ENCODE peak calls at places on chromosomes 7 and 10, in six cellular contexts. S, I, V, X, B and P are unnamed samples.

GRCh38 chr10:7670157-7670556 is 3.4 kb upstream of the ITIH5 start:
- DNase-seq in V (no peak), S (no peak), X (no peak), I (no peak), B (no peak), P (no peak)

GRCh38 chr7:19919156-19920085 is 146.0 kb upstream of the TMEM196 start:
- DNase-seq in V (peak), B (no peak), I (no peak), S (no peak), X (no peak), P (no peak)

GRCh38 chr7:21542891-21543527 is at the start of gene DNAH11:
- DNase-seq in V (peak), X (peak), S (peak), I (no peak), B (no peak), P (no peak)

GRCh38 chr10:71693377-71693776 is 26.2 kb downstream of the C10orf105 start:
- DNase-seq in S (no peak), X (no peak), V (peak), B (no peak), I (no peak), P (no peak)

GRCh38 chr10:122507661-122508060 is 46.3 kb downstream of the HTRA1 start:
- DNase-seq in V (peak), S (peak), X (no peak), B (no peak), I (no peak), P (no peak)

GRCh38 chr10:113661332-113661731 is 2.5 kb downstream of the NRAP start:
- DNase-seq in S (no peak), X (no peak), I (no peak), B (no peak), V (no peak), P (no peak)

GRCh38 chr7:21504021-21504420 is 38.8 kb upstream of the DNAH11 start:
- DNase-seq in S (no peak), X (no peak), B (no peak), V (no peak), I (no peak), P (no peak)

GRCh38 chr7:155323001-155323638 is 25.4 kb downstream of the INSIG1 start:
- DNase-seq in V (no peak), B (no peak), I (no peak), X (no peak), S (no peak), P (no peak)

GRCh38 chr7:23341846-23342598 is 42.9 kb downstream of the MALSU1 start:
- DNase-seq in X (no peak), B (no peak), S (no peak), V (no peak), I (no peak), P (no peak)

GRCh38 chr10:34295142-34295548 is 520.0 kb downstream of the PARD3 start:
- DNase-seq in I (peak), X (no peak), B (no peak), S (no peak), V (no peak), P (no peak)

GRCh38 chr7:27198138-27198841 is 1.6 kb downstream of the HOXA13 start:
- DNase-seq in B (no peak), V (no peak), X (peak), I (no peak), S (peak), P (no peak)

GRCh38 chr7:82745820-82746219 is 302.2 kb upstream of the CACNA2D1 start:
- DNase-seq in S (no peak), V (no peak), B (no peak), X (no peak), I (no peak), P (no peak)

DNA sequence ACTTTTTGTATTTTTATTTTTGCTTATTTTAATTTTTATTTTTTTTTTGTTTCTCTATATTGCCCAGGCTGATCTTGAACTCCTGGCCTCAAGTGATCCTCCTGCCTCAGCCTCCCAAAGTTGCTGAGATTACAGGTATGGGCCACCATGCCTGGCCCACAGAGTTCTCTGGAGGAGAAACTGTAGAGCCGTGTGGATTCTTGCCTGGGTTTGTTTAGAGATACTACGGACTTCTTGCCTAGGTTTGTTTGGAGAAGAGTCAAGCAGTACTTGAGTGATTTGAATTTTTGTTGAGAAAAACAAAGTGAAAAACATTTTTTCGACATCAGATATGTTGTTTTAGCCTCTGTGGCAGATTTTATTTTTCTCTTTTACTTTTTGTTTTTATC is 99.0 kb downstream of the CAMK1D start:
- DNase-seq in V (no peak), I (no peak), X (no peak), S (no peak), B (no peak), P (no peak)
- H3K4me3 ChIP-seq in V (no peak), I (no peak), X (no peak), S (no peak), B (no peak), P (no peak)

DNA sequence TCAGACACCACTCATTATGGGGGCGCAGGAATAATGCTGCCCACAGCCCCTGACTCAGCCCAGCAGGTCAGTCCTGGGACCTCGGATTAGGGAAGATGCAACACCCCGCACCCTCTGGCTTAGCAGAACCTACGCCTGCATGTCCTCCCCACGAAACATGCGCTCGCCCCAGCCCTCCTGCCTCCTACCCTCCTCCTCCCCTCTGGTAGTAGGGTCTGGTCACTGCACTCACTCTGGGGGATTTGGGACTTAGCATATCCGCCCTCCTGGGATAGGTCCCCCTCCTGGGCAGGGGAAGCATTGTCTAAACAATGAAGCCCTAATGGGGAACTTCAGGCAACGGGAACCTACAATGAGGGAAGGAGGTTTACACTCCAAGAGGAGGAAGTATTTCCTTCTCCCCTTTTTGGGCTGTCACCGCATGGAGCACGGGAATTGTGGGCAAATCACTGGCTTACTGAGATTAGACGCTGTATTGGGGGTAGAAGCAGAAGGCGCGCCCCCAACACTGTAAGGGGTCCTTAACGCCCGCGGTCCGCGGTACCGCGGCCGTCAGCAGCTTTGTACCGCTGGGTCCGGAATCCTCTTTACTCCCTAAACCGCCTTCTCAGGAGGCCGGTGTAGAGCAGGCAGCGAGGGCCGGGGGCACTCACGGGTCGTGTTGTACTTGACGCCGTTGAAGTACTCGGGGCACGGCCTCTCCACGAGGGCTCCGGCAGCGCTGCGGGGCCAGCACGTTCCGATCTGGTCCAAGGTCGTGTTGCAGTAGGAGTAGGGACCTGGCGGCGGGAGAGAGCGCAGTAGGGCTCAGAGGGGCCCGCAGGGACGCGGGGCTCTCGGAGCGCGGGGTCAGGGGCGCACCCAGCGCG is 760 bp downstream of the CRHR2 start:
- DNase-seq in X (peak), B (no peak), V (no peak), S (no peak), I (no peak), P (no peak)
- H3K4me3 ChIP-seq in X (peak), B (peak), V (no peak), S (no peak), I (no peak), P (no peak)

GRCh38 chr10:79068203-79068561 is 584 bp upstream of the ZMIZ1 start:
- DNase-seq in V (peak), S (no peak), I (no peak), X (peak), B (peak), P (no peak)

GRCh38 chr10:79065853-79066252 is 2.9 kb upstream of the ZMIZ1 start:
- DNase-seq in V (no peak), S (peak), X (no peak), B (no peak), I (no peak), P (no peak)

GRCh38 chr10:79067241-79068202 is 1.2 kb upstream of the ZMIZ1 start:
- DNase-seq in I (no peak), V (peak), S (peak), B (peak), X (peak), P (no peak)

GRCh38 chr10:79065091-79065551 is 3.6 kb upstream of the ZMIZ1 start:
- DNase-seq in X (no peak), S (peak), V (no peak), I (no peak), B (no peak), P (no peak)

DNA sequence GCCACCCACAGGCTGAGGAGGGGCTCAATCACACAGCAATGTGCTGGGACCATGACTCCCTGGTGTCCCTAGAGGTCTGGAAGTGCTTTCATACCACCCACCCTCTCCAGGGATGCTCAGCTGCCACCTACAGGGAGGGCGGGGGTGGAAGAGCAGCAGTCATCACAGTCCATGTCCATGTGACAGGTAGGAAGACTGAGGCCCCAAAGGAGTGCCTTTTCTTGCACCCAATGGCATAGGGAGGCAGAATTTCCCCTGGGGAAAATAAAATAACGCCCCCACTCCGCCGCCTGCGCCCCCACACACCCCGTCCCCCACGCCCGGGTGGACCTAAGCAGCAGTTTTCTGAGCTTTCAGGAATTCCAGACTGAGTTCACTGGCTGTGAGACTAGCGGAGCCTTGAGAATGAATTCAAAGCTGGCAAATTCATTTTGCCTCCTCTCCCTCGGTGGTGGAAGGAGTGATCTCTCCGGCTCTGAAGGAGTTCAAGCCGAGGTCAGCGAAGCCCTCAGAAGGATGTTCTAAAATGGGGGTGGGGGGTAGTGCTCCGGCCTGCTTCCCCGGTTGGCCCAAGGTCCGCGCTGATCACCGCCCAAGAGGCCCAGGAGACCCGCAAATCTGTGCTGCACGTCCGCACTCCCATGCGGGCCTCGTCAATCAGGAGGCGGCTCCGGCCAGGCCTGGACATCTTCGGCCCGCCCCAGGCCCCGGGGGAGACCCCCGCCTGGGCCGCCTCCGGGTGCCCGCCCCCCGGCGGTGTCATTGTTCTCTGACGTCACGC is 2.1 kb upstream of the ZMIZ1 start:
- DNase-seq in S (peak), V (peak), X (peak), B (no peak), I (no peak), P (no peak)
- H3K4me3 ChIP-seq in S (peak), V (peak), X (peak), B (peak), I (peak), P (peak)

GRCh38 chr7:65931685-65932084 is 50.3 kb downstream of the GUSB start:
- DNase-seq in B (no peak), I (no peak), X (no peak), V (no peak), S (no peak), P (no peak)
- H3K4me3 ChIP-seq in B (no peak), I (no peak), X (no peak), V (no peak), S (no peak), P (no peak)

GRCh38 chr10:102240467-102241036 is 760 bp downstream of the PITX3 start:
- DNase-seq in I (no peak), V (no peak), S (no peak), B (no peak), X (peak), P (no peak)
- H3K4me3 ChIP-seq in I (peak), V (peak), S (peak), B (no peak), X (peak), P (peak)

GRCh38 chr10:3239920-3240909 is 67.6 kb upstream of the PITRM1 start:
- DNase-seq in I (no peak), B (no peak), S (no peak), V (no peak), X (peak), P (no peak)
- H3K4me3 ChIP-seq in I (no peak), B (no peak), S (no peak), V (no peak), X (no peak), P (no peak)